ENCODE peak calls at places on chromosomes 3 and 15, in six cellular contexts. H is GM23248, L is fibroblast of lung, I is Peyer's patch, B is hepatocyte, A is heart left ventricle. V is an unnamed sample.
A peak's percentile ranks its signal among the peaks of the same experiment; 100 is the strongest.

GRCh38 chr3:129793947-129794318 is 99.6 kb downstream of the TMCC1 start:
- DNase-seq in H (peak; percentile 30), L (peak; percentile 35), I (no peak), B (peak; percentile 9), A (no peak), V (no peak)

GRCh38 chr3:159882784-159883779 is 105.6 kb upstream of the IL12A start:
- DNase-seq in H (peak; percentile 43), L (peak; percentile 92), I (no peak), B (no peak), A (peak; percentile 32), V (no peak)

GRCh38 chr3:149970716-149971402 is at the start of gene PFN2:
- DNase-seq in H (peak; percentile 83), L (peak; percentile 83), I (peak; percentile 76), B (peak; percentile 87), A (peak; percentile 80), V (peak; percentile 64)

GRCh38 chr15:82081904-82082810 is 36.3 kb upstream of the MEX3B start:
- DNase-seq in H (peak; percentile 93), L (peak; percentile 98), I (no peak), B (no peak), A (no peak), V (no peak)

GRCh38 chr3:178003756-178004155 is 532.5 kb upstream of the KCNMB2 start:
- DNase-seq in H (no peak), L (no peak), I (no peak), B (no peak), A (no peak), V (no peak)

GRCh38 chr3:76410762-76411281 is 625.5 kb upstream of the ZNF717 start:
- DNase-seq in H (peak; percentile 47), L (peak; percentile 6), I (no peak), B (no peak), A (no peak), V (no peak)

GRCh38 chr3:38084969-38085942 is 46.2 kb downstream of the DLEC1 start:
- DNase-seq in H (peak; percentile 15), L (no peak), I (no peak), B (no peak), A (no peak), V (no peak)

GRCh38 chr3:117017135-117017990 is 307.8 kb downstream of the TUSC7 start:
- DNase-seq in H (no peak), L (no peak), I (no peak), B (peak; percentile 32), A (no peak), V (no peak)

GRCh38 chr3:13161021-13161759 is 88.0 kb upstream of the IQSEC1 start:
- DNase-seq in H (no peak), L (no peak), I (no peak), B (no peak), A (no peak), V (no peak)

GRCh38 chr15:31364301-31365031 is 37.8 kb downstream of the KLF13 start:
- DNase-seq in H (no peak), L (no peak), I (peak; percentile 78), B (no peak), A (peak; percentile 60), V (no peak)

GRCh38 chr3:111924283-111924682 is 54.5 kb upstream of the ABHD10 start:
- DNase-seq in H (no peak), L (no peak), I (peak; percentile 48), B (no peak), A (peak; percentile 83), V (no peak)

GRCh38 chr15:95718441-95718840 is 612.1 kb upstream of the NR2F2 start:
- DNase-seq in H (no peak), L (no peak), I (no peak), B (no peak), A (peak; percentile 71), V (no peak)

GRCh38 chr15:40743921-40744809 is 10.9 kb downstream of the RMDN3 start:
- DNase-seq in H (peak; percentile 93), L (peak; percentile 67), I (peak; percentile 71), B (peak; percentile 44), A (peak; percentile 48), V (peak; percentile 64)

GRCh38 chr3:30353711-30354467 is 252.5 kb upstream of the TGFBR2 start:
- DNase-seq in H (no peak), L (no peak), I (peak; percentile 82), B (no peak), A (no peak), V (peak; percentile 86)

GRCh38 chr3:113825090-113825489 is 13.5 kb upstream of the GRAMD1C start:
- DNase-seq in H (peak; percentile 15), L (peak; percentile 5), I (no peak), B (peak; percentile 16), A (no peak), V (no peak)

GRCh38 chr3:140432176-140432753 is 245.6 kb upstream of the TRIM42 start:
- DNase-seq in H (no peak), L (peak; percentile 69), I (no peak), B (no peak), A (no peak), V (no peak)

GRCh38 chr15:36632196-36632595 is 52.8 kb downstream of the CDIN1 start:
- DNase-seq in H (peak; percentile 78), L (peak; percentile 76), I (no peak), B (no peak), A (no peak), V (no peak)

DNA sequence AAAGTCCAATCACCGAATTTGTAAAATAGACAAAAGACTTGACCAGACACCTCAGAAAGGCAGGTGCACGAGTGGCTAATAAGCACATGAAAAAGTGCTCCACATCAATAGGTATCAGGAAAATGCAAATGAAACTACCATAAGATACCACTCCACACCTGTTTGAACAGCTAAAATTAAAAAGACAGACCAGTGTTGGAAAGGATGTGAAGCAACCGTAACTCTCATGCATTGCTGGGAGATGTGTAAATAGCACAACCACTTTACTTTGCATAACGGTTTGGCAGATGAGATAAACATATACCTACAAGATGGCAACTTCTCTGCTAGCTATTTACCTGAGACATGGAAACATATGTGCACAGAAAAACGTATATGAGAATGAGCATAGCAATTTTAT is 56.9 kb downstream of the CADPS start:
- DNase-seq in H (no peak), L (no peak), I (no peak), B (no peak), A (no peak), V (no peak)
- H3K4me3 ChIP-seq in H (no peak overlapping the region), L (no peak overlapping the region), I (no peak overlapping the region), B (no peak overlapping the region), A (no peak overlapping the region), V (no peak overlapping the region)

GRCh38 chr3:146159616-146160232 is 1.3 kb downstream of the PLOD2 start:
- DNase-seq in H (no peak), L (no peak), I (no peak), B (no peak), A (no peak), V (no peak)
- H3K36me3 ChIP-seq in H (no peaks in the 10 kb centered on the region), L (no peaks in the 10 kb centered on the region), I (no peaks in the 10 kb centered on the region), B (no peaks in the 10 kb centered on the region), A (no peaks in the 10 kb centered on the region), V (no peaks in the 10 kb centered on the region)

DNA sequence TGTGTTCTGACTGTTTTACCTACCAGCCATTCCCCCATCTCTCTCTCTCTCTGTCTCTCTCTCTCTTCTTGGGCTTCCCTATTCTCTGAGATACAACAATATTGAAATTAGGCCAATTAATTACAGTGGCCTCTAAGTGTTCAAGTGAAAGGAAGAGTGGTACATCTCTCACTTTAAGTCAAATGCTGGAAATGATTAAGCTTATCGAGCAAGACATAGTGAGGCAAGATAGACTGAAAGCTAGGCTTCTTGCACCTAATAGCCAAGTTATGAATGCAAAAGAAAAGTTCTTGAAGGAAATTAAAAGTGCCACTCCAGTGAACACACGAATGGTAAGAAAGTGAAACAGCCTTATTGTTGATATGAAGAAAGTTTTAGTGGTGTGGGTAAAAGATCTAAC is 21.3 kb downstream of the SNRK start:
- DNase-seq in H (no peak), L (no peak), I (no peak), B (no peak), A (no peak), V (no peak)
- H3K4me1 ChIP-seq in H (peaks cover 3% of the 10 kb centered on the region), L (peaks cover 2% of the 10 kb centered on the region), I (no peaks in the 10 kb centered on the region), B (no peaks in the 10 kb centered on the region), A (peaks cover 36% of the 10 kb centered on the region), V (peaks cover 85% of the 10 kb centered on the region)

GRCh38 chr3:190499157-190499556 is 14.7 kb upstream of the IL1RAP start:
- DNase-seq in H (no peak), L (no peak), I (no peak), B (no peak), A (no peak), V (no peak)
- H3K4me3 ChIP-seq in H (no peak overlapping the region), L (no peak overlapping the region), I (no peak overlapping the region), B (no peak overlapping the region), A (no peak overlapping the region), V (no peak overlapping the region)

DNA sequence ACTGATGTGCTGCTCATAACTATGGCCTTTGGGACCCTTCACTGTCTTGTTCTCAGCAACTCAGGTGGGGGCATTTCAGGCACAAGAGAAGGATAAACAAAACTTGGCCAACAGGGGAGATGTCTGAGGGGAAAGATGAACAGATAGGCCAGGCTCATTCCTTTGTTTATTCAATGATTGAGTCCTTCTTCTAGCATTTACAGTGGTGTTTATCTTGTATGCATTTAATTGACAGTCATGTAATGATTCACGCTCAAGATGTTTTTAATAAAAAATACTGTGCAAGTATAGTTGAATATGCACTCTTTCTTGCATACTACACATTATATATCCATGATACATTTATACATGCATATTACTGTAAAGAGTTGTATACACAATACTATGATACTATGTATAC is 44.5 kb downstream of the RHCG start:
- DNase-seq in H (no peak), L (no peak), I (no peak), B (no peak), A (no peak), V (no peak)
- H3K36me3 ChIP-seq in H (no peaks in the 10 kb centered on the region), L (no peaks in the 10 kb centered on the region), I (no peaks in the 10 kb centered on the region), B (no peaks in the 10 kb centered on the region), A (no peaks in the 10 kb centered on the region), V (no peaks in the 10 kb centered on the region)

DNA sequence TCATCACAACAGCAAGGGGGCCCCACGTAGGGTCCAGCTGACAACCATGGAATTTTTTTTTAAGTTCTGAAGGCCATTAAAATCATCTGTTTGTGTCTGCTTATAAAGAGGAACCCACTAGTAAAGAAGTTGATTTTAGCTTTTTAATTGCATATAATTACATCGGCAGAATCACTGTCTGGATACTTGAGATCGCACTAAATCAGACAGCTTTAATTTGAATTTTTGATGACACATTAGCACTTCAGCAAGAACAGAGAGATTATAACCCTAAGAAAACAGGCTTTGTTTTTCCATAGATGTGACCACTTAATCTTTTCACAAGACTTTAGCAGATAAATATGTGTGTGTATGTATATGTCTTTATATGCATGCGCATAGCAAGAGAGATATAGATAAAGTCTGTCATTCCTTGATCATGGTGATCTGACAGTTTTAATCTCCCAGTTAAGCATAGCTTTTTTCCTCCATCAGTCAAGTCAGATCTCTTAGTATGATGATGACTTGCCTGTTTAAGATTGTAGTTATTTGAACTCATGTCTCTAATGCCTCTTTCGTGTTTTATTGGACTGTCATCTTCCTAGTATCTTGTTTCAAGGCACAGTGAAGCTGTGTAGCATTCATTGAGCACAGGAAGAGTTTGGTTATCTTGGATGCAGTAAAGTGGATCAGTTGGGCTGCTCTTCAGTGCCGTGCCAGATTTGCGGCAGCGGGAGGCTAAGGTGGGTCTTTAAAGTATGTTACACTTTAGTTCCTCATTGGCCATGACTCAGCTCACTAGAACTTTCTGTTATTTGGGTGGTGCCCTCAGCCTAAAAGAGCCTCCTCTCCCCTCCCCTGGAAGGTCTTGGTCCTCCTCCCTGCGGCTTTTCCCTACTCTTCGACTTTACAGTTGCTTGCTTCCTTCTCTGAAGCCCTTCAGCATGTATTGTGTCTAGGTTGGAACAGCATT is 45.9 kb upstream of the SKOR1 start:
- DNase-seq in H (no peak), L (no peak), I (no peak), B (no peak), A (no peak), V (no peak)
- H3K4me1 ChIP-seq in H (peaks cover 8% of the 10 kb centered on the region), L (no peaks in the 10 kb centered on the region), I (peaks cover 7% of the 10 kb centered on the region), B (no peaks in the 10 kb centered on the region), A (no peaks in the 10 kb centered on the region), V (peaks cover 21% of the 10 kb centered on the region)

V was measured in CD4-positive, alpha-beta memory T cell.